ENCODE peak calls at places on chromosomes 7 and 10, in ten cellular contexts. One of them, this sample, is unnamed.

GRCh38 chr10:14611971-14612693 is 162.6 kb downstream of the FAM107B start:
- DNase-seq in astrocyte of the cerebellum: no peak
- DNase-seq in PC-9: no peak
- DNase-seq in mucosa of descending colon: no peak
- DNase-seq in GM10248: no peak
- DNase-seq in testis: peak
- DNase-seq in body of pancreas: no peak
- DNase-seq in B cell: no peak
- DNase-seq in choroid plexus epithelial cell: no peak
- DNase-seq in RWPE1: no peak
- DNase-seq in this sample: no peak

GRCh38 chr7:133571066-133571465 is 318.2 kb downstream of the EXOC4 start:
- DNase-seq in mucosa of descending colon: no peak
- DNase-seq in RWPE1: no peak
- DNase-seq in GM10248: no peak
- DNase-seq in astrocyte of the cerebellum: no peak
- DNase-seq in choroid plexus epithelial cell: no peak
- DNase-seq in testis: no peak
- DNase-seq in PC-9: no peak
- DNase-seq in B cell: no peak
- DNase-seq in body of pancreas: no peak
- DNase-seq in this sample: no peak

GRCh38 chr7:55128693-55129394 is 110.0 kb downstream of the EGFR start:
- DNase-seq in B cell: no peak
- DNase-seq in mucosa of descending colon: no peak
- DNase-seq in body of pancreas: no peak
- DNase-seq in PC-9: peak
- DNase-seq in RWPE1: no peak
- DNase-seq in choroid plexus epithelial cell: peak
- DNase-seq in astrocyte of the cerebellum: no peak
- DNase-seq in testis: peak
- DNase-seq in GM10248: no peak
- DNase-seq in this sample: no peak

GRCh38 chr7:108149908-108150307 is 19.7 kb upstream of the LAMB4 start:
- DNase-seq in body of pancreas: no peak
- DNase-seq in mucosa of descending colon: no peak
- DNase-seq in RWPE1: no peak
- DNase-seq in PC-9: no peak
- DNase-seq in B cell: no peak
- DNase-seq in astrocyte of the cerebellum: no peak
- DNase-seq in choroid plexus epithelial cell: no peak
- DNase-seq in testis: no peak
- DNase-seq in GM10248: no peak
- DNase-seq in this sample: peak

GRCh38 chr7:157686285-157686894 is 349.6 kb downstream of the DNAJB6 start:
- DNase-seq in PC-9: no peak
- DNase-seq in RWPE1: no peak
- DNase-seq in B cell: no peak
- DNase-seq in choroid plexus epithelial cell: peak
- DNase-seq in astrocyte of the cerebellum: no peak
- DNase-seq in testis: peak
- DNase-seq in GM10248: no peak
- DNase-seq in mucosa of descending colon: no peak
- DNase-seq in body of pancreas: no peak
- DNase-seq in this sample: no peak

GRCh38 chr10:79137826-79138225 is 69.1 kb downstream of the ZMIZ1 start:
- DNase-seq in body of pancreas: no peak
- DNase-seq in choroid plexus epithelial cell: peak
- DNase-seq in B cell: no peak
- DNase-seq in mucosa of descending colon: peak
- DNase-seq in GM10248: peak
- DNase-seq in RWPE1: no peak
- DNase-seq in PC-9: no peak
- DNase-seq in astrocyte of the cerebellum: no peak
- DNase-seq in testis: no peak
- DNase-seq in this sample: no peak

GRCh38 chr7:25407932-25408480 is 179.7 kb upstream of the NPVF start:
- DNase-seq in B cell: no peak
- DNase-seq in PC-9: no peak
- DNase-seq in testis: no peak
- DNase-seq in RWPE1: no peak
- DNase-seq in choroid plexus epithelial cell: no peak
- DNase-seq in mucosa of descending colon: no peak
- DNase-seq in body of pancreas: no peak
- DNase-seq in astrocyte of the cerebellum: no peak
- DNase-seq in GM10248: no peak
- DNase-seq in this sample: peak

GRCh38 chr7:1640376-1641172 is 29.5 kb upstream of the ELFN1 start:
- DNase-seq in mucosa of descending colon: no peak
- DNase-seq in B cell: no peak
- DNase-seq in PC-9: no peak
- DNase-seq in testis: no peak
- DNase-seq in RWPE1: no peak
- DNase-seq in GM10248: no peak
- DNase-seq in astrocyte of the cerebellum: no peak
- DNase-seq in choroid plexus epithelial cell: no peak
- DNase-seq in body of pancreas: no peak
- DNase-seq in this sample: no peak

GRCh38 chr7:23184709-23185354 is 3.0 kb downstream of the NUP42 start:
- DNase-seq in choroid plexus epithelial cell: peak
- DNase-seq in testis: peak
- DNase-seq in GM10248: no peak
- DNase-seq in body of pancreas: no peak
- DNase-seq in astrocyte of the cerebellum: peak
- DNase-seq in PC-9: peak
- DNase-seq in B cell: no peak
- DNase-seq in mucosa of descending colon: no peak
- DNase-seq in RWPE1: peak
- DNase-seq in this sample: no peak

GRCh38 chr7:11379641-11380040 is 406.0 kb downstream of the PHF14 start:
- DNase-seq in PC-9: no peak
- DNase-seq in B cell: no peak
- DNase-seq in testis: no peak
- DNase-seq in choroid plexus epithelial cell: peak
- DNase-seq in RWPE1: no peak
- DNase-seq in GM10248: no peak
- DNase-seq in body of pancreas: no peak
- DNase-seq in astrocyte of the cerebellum: peak
- DNase-seq in mucosa of descending colon: no peak
- DNase-seq in this sample: no peak

GRCh38 chr7:11376549-11376948 is 402.9 kb downstream of the PHF14 start:
- DNase-seq in testis: no peak
- DNase-seq in RWPE1: no peak
- DNase-seq in body of pancreas: no peak
- DNase-seq in PC-9: no peak
- DNase-seq in GM10248: no peak
- DNase-seq in choroid plexus epithelial cell: no peak
- DNase-seq in astrocyte of the cerebellum: no peak
- DNase-seq in mucosa of descending colon: no peak
- DNase-seq in B cell: no peak
- DNase-seq in this sample: no peak

GRCh38 chr7:11369696-11370095 is 396.0 kb downstream of the PHF14 start:
- DNase-seq in testis: no peak
- DNase-seq in GM10248: no peak
- DNase-seq in choroid plexus epithelial cell: no peak
- DNase-seq in B cell: no peak
- DNase-seq in body of pancreas: no peak
- DNase-seq in astrocyte of the cerebellum: no peak
- DNase-seq in RWPE1: no peak
- DNase-seq in PC-9: no peak
- DNase-seq in mucosa of descending colon: no peak
- DNase-seq in this sample: no peak

GRCh38 chr7:11374629-11375028 is 401.0 kb downstream of the PHF14 start:
- DNase-seq in testis: no peak
- DNase-seq in PC-9: no peak
- DNase-seq in mucosa of descending colon: no peak
- DNase-seq in B cell: no peak
- DNase-seq in body of pancreas: no peak
- DNase-seq in choroid plexus epithelial cell: no peak
- DNase-seq in astrocyte of the cerebellum: no peak
- DNase-seq in RWPE1: no peak
- DNase-seq in GM10248: no peak
- DNase-seq in this sample: no peak

GRCh38 chr7:11373546-11374142 is 400.0 kb downstream of the PHF14 start:
- DNase-seq in choroid plexus epithelial cell: peak
- DNase-seq in testis: no peak
- DNase-seq in GM10248: no peak
- DNase-seq in mucosa of descending colon: no peak
- DNase-seq in body of pancreas: no peak
- DNase-seq in astrocyte of the cerebellum: no peak
- DNase-seq in PC-9: no peak
- DNase-seq in B cell: no peak
- DNase-seq in RWPE1: no peak
- DNase-seq in this sample: no peak
- TF ChIP-seq CTCF in choroid plexus epithelial cell: peak
- TF ChIP-seq CTCF in testis: peak
- TF ChIP-seq CTCF in GM10248: peak
- TF ChIP-seq CTCF in mucosa of descending colon: no peak
- TF ChIP-seq CTCF in body of pancreas: peak
- TF ChIP-seq CTCF in astrocyte of the cerebellum: peak
- TF ChIP-seq CTCF in PC-9: peak
- TF ChIP-seq CTCF in B cell: peak
- TF ChIP-seq CTCF in RWPE1: peak
- TF ChIP-seq CTCF in this sample: no peak

GRCh38 chr7:116240021-116240659 is 29.8 kb downstream of the TES start:
- DNase-seq in RWPE1: no peak
- DNase-seq in choroid plexus epithelial cell: no peak
- DNase-seq in GM10248: no peak
- DNase-seq in PC-9: no peak
- DNase-seq in B cell: no peak
- DNase-seq in body of pancreas: no peak
- DNase-seq in astrocyte of the cerebellum: no peak
- DNase-seq in mucosa of descending colon: no peak
- DNase-seq in testis: peak
- DNase-seq in this sample: no peak

GRCh38 chr7:116239434-116239833 is 29.1 kb downstream of the TES start:
- DNase-seq in body of pancreas: no peak
- DNase-seq in PC-9: no peak
- DNase-seq in RWPE1: no peak
- DNase-seq in astrocyte of the cerebellum: no peak
- DNase-seq in mucosa of descending colon: no peak
- DNase-seq in GM10248: no peak
- DNase-seq in choroid plexus epithelial cell: no peak
- DNase-seq in testis: no peak
- DNase-seq in B cell: no peak
- DNase-seq in this sample: no peak

GRCh38 chr7:116242177-116242576 is 31.8 kb downstream of the TES start:
- DNase-seq in B cell: no peak
- DNase-seq in testis: no peak
- DNase-seq in choroid plexus epithelial cell: no peak
- DNase-seq in RWPE1: no peak
- DNase-seq in PC-9: no peak
- DNase-seq in astrocyte of the cerebellum: no peak
- DNase-seq in GM10248: no peak
- DNase-seq in body of pancreas: no peak
- DNase-seq in mucosa of descending colon: no peak
- DNase-seq in this sample: no peak

GRCh38 chr7:116242759-116243158 is 32.4 kb downstream of the TES start:
- DNase-seq in testis: no peak
- DNase-seq in body of pancreas: no peak
- DNase-seq in PC-9: no peak
- DNase-seq in astrocyte of the cerebellum: no peak
- DNase-seq in GM10248: no peak
- DNase-seq in RWPE1: no peak
- DNase-seq in B cell: no peak
- DNase-seq in mucosa of descending colon: no peak
- DNase-seq in choroid plexus epithelial cell: no peak
- DNase-seq in this sample: no peak

DNA sequence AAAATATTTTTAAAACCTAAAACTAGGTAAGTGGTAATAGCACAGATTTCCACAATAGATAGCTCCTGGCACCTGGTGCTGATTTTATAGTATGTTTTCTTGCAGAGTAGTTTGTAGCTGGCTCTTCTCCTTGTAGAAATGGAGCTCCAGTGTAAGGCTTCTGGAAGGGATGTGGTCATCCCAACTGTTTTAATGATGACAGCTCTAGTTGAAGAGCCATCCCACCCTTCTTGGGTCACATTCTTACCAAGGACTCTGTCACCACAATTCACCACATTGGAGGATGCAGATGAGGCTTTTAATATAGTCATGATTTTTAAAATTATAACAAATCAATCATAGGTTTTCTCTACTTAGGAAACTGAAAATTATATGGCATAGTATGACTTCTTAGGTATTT is 31.0 kb downstream of the TES start:
- DNase-seq in mucosa of descending colon: no peak
- DNase-seq in body of pancreas: no peak
- DNase-seq in GM10248: no peak
- DNase-seq in astrocyte of the cerebellum: no peak
- DNase-seq in B cell: no peak
- DNase-seq in RWPE1: no peak
- DNase-seq in PC-9: no peak
- DNase-seq in choroid plexus epithelial cell: no peak
- DNase-seq in testis: no peak
- DNase-seq in this sample: no peak
- TF ChIP-seq CTCF in mucosa of descending colon: no peak
- TF ChIP-seq CTCF in body of pancreas: no peak
- TF ChIP-seq CTCF in GM10248: no peak
- TF ChIP-seq CTCF in astrocyte of the cerebellum: no peak
- TF ChIP-seq CTCF in B cell: no peak
- TF ChIP-seq CTCF in RWPE1: no peak
- TF ChIP-seq CTCF in PC-9: no peak
- TF ChIP-seq CTCF in choroid plexus epithelial cell: no peak
- TF ChIP-seq CTCF in testis: no peak
- TF ChIP-seq CTCF in this sample: no peak

DNA sequence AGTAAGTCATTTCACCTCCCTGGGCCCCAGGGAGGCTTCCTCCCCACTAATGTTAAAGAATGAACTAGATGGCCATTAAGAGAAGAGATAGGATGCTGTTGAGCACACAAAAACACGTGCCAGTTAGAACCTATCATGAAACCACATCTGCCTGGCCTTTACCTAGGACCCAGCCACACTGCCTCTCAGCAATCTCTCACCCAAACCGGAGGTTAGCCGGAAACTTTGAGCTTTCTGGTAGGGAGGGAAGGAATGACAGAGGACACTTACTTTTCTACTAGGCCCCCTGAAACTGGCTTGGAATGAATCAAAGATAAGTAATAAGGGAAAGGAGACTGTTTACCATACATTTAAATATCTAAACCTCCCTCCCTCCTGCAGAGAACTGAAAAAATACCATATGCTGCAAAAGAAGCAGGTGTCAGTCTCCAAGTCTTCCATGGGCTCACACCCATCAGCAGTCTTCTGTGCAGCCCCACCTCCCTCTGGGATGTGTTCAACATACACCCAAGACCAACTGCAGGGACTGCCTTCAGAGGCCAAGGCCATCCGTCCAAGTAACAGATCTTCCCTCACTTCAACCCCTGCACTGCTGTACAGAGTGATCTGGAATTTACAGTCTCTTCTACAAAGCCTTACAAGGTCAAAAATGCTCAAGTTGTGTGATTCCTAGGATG is 42.6 kb downstream of the SORBS1 start:
- DNase-seq in choroid plexus epithelial cell: no peak
- DNase-seq in PC-9: no peak
- DNase-seq in B cell: no peak
- DNase-seq in astrocyte of the cerebellum: no peak
- DNase-seq in mucosa of descending colon: no peak
- DNase-seq in testis: peak
- DNase-seq in RWPE1: no peak
- DNase-seq in GM10248: no peak
- DNase-seq in body of pancreas: no peak
- DNase-seq in this sample: no peak
- TF ChIP-seq CTCF in choroid plexus epithelial cell: no peak
- TF ChIP-seq CTCF in PC-9: no peak
- TF ChIP-seq CTCF in B cell: no peak
- TF ChIP-seq CTCF in astrocyte of the cerebellum: no peak
- TF ChIP-seq CTCF in mucosa of descending colon: no peak
- TF ChIP-seq CTCF in testis: no peak
- TF ChIP-seq CTCF in RWPE1: no peak
- TF ChIP-seq CTCF in GM10248: no peak
- TF ChIP-seq CTCF in body of pancreas: no peak
- TF ChIP-seq CTCF in this sample: no peak

GRCh38 chr7:8210845-8211724 is 50.9 kb downstream of the ICA1 start:
- DNase-seq in astrocyte of the cerebellum: no peak
- DNase-seq in choroid plexus epithelial cell: no peak
- DNase-seq in B cell: no peak
- DNase-seq in GM10248: no peak
- DNase-seq in body of pancreas: no peak
- DNase-seq in mucosa of descending colon: no peak
- DNase-seq in PC-9: no peak
- DNase-seq in RWPE1: no peak
- DNase-seq in testis: no peak
- DNase-seq in this sample: no peak
- TF ChIP-seq CTCF in astrocyte of the cerebellum: no peak
- TF ChIP-seq CTCF in choroid plexus epithelial cell: no peak
- TF ChIP-seq CTCF in B cell: no peak
- TF ChIP-seq CTCF in GM10248: no peak
- TF ChIP-seq CTCF in body of pancreas: no peak
- TF ChIP-seq CTCF in mucosa of descending colon: no peak
- TF ChIP-seq CTCF in PC-9: no peak
- TF ChIP-seq CTCF in RWPE1: no peak
- TF ChIP-seq CTCF in testis: no peak
- TF ChIP-seq CTCF in this sample: no peak